ENCODE peak calls at places on chromosomes 13 and 19, in nine cellular contexts. S is suprapubic skin, X is stomach, B is ascending aorta, T is ovary, W is tibial nerve, D is left lung, F is GM23338, O is astrocyte. J is an unnamed sample.

GRCh38 chr13:114055766-114056165 is 76.7 kb downstream of the RASA3 start:
- DNase-seq in S (no peak), X (no peak), B (no peak), T (no peak), W (no peak), D (peak; percentile 62), F (no peak), O (no peak), J (no peak)

GRCh38 chr13:39538826-39539555 is 64.0 kb downstream of the LHFPL6 start:
- DNase-seq in S (no peak), X (no peak), B (no peak), T (no peak), W (no peak), D (no peak), F (no peak), O (peak; percentile 75), J (no peak)

GRCh38 chr19:46088101-46088500 is 36.4 kb downstream of the IGFL3 start:
- DNase-seq in S (no peak), X (no peak), B (no peak), T (no peak), W (no peak), D (no peak), F (no peak), O (no peak), J (no peak)

GRCh38 chr19:33812388-33813330 is 16.0 kb downstream of the KCTD15 start:
- DNase-seq in S (peak; percentile 64), X (no peak), B (no peak), T (no peak), W (no peak), D (no peak), F (no peak), O (no peak), J (no peak)

GRCh38 chr13:21557995-21558394 is 46.0 kb downstream of the MICU2 start:
- DNase-seq in S (no peak), X (no peak), B (no peak), T (no peak), W (no peak), D (no peak), F (peak; percentile 75), O (no peak), J (no peak)

GRCh38 chr13:106464076-106464475 is 71.4 kb downstream of the EFNB2 start:
- DNase-seq in S (no peak), X (no peak), B (no peak), T (no peak), W (no peak), D (no peak), F (no peak), O (peak; percentile 86), J (no peak)

GRCh38 chr13:75550159-75550567 is 572 bp downstream of the UCHL3 start:
- DNase-seq in S (no peak), X (no peak), B (peak; percentile 69), T (no peak), W (no peak), D (no peak), F (peak; percentile 23), O (peak; percentile 83), J (peak; percentile 24)

GRCh38 chr19:34479396-34479795 is 2.2 kb upstream of the WTIP start:
- DNase-seq in S (no peak), X (no peak), B (peak; percentile 56), T (peak; percentile 7), W (no peak), D (no peak), F (no peak), O (no peak), J (no peak)

GRCh38 chr19:8468761-8469458 is 24.1 kb downstream of the HNRNPM start:
- DNase-seq in S (no peak), X (no peak), B (no peak), T (no peak), W (no peak), D (no peak), F (no peak), O (peak; percentile 12), J (no peak)

GRCh38 chr13:59960683-59961082 is 203.0 kb downstream of the DIAPH3 start:
- DNase-seq in S (no peak), X (no peak), B (no peak), T (no peak), W (no peak), D (no peak), F (no peak), O (no peak), J (no peak)

GRCh38 chr19:49335784-49336481 is 727 bp downstream of the CD37 start:
- DNase-seq in S (no peak), X (no peak), B (peak; percentile 54), T (no peak), W (no peak), D (no peak), F (no peak), O (no peak), J (no peak)

GRCh38 chr19:13633109-13633508 is 126.8 kb upstream of the CACNA1A start:
- DNase-seq in S (no peak), X (peak; percentile 56), B (no peak), T (no peak), W (no peak), D (no peak), F (peak; percentile 60), O (peak; percentile 34), J (no peak)

GRCh38 chr19:39631178-39631577 is 24.5 kb upstream of the LGALS16 start:
- DNase-seq in S (no peak), X (no peak), B (no peak), T (no peak), W (no peak), D (no peak), F (peak; percentile 23), O (no peak), J (no peak)

GRCh38 chr13:88022826-88023225 is 351.7 kb downstream of the SLITRK5 start:
- DNase-seq in S (no peak), X (no peak), B (no peak), T (no peak), W (no peak), D (no peak), F (no peak), O (no peak), J (no peak)

GRCh38 chr19:49932731-49933131 is 3.4 kb upstream of the NUP62 start:
- DNase-seq in S (no peak), X (no peak), B (no peak), T (no peak), W (no peak), D (peak; percentile 75), F (no peak), O (no peak), J (no peak)

GRCh38 chr19:1615156-1615765 is 10.0 kb upstream of the UQCR11 start:
- DNase-seq in S (no peak), X (no peak), B (no peak), T (no peak), W (no peak), D (peak; percentile 51), F (no peak), O (no peak), J (no peak)

GRCh38 chr13:47426126-47426849 is 529.4 kb upstream of the HTR2A start:
- DNase-seq in S (peak; percentile 61), X (no peak), B (no peak), T (no peak), W (no peak), D (no peak), F (no peak), O (peak; percentile 66), J (no peak)

GRCh38 chr13:27869436-27870090 is 50.2 kb upstream of the PDX1 start:
- DNase-seq in S (no peak), X (no peak), B (no peak), T (no peak), W (no peak), D (no peak), F (no peak), O (no peak), J (no peak)
- TF ChIP-seq CTCF in S (no peak), X (no peak), B (no peak), T (no peak), W (no peak), D (no peak), F (no peak), O (no peak), J (no peak)

GRCh38 chr13:73466561-73466960 is 407.8 kb downstream of the KLF5 start:
- DNase-seq in S (no peak), X (no peak), B (no peak), T (no peak), W (no peak), D (no peak), F (no peak), O (peak; percentile 17), J (no peak)
- H3K27ac ChIP-seq in S (peak overlapping the region; percentile 81), X (no peak overlapping the region), B (no peak overlapping the region), T (no peak overlapping the region), W (no peak overlapping the region), D (no peak overlapping the region), F (no peak overlapping the region), O (no peak overlapping the region), J (no peak overlapping the region)

DNA sequence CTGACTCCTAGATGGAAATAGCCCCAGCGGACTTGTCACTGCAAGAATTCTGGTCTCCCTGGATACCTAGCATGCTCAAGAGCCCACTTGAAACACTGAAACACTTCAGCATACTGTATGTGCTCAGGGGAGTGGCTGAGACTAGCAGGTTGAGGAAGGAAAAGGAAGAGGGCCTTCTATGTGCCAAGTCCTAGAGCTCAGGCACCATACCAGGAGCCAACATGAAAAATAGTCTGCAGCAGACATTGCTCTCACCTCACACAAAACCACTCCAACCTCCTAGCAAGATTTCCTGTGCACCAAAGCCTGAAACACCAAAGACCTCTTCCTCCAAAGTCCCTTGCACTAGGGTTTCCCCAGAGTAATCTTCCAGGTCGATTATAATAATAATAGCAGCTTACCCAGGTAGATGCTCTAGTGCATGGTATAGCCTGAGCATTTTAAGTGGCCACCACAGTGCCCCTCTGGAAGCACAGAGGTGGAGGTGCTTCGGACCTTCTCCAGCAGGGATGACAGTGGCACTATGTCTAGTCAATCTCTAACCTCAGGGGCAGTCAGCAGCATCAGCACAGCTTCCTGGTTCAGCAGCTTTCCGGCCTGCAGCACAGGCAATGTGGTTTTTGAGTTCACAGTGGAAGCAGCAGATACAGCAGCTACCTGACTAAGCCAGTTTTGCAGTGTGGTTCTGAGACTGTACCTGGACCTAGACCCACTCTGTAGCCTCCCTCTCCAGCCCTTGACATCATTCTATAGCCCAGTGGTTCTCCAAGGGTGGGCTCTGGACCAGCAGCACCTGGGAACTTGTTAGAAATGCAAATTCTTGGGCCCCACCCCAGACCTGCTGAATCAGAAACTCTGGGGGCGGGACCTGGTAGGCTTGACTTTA is 45.6 kb upstream of the UBE2L5 start:
- DNase-seq in S (no peak), X (peak; percentile 45), B (no peak), T (no peak), W (no peak), D (no peak), F (peak; percentile 47), O (no peak), J (no peak)
- H3K4me1 ChIP-seq in S (peaks cover 14% of the 10 kb centered on the region), X (peaks cover 6% of the 10 kb centered on the region), B (no peaks in the 10 kb centered on the region), T (no peaks in the 10 kb centered on the region), W (no peaks in the 10 kb centered on the region), D (peaks cover 13% of the 10 kb centered on the region), F (peaks cover 14% of the 10 kb centered on the region), O (peaks cover under 1% of the 10 kb centered on the region), J (peaks cover 4% of the 10 kb centered on the region)

GRCh38 chr19:12495002-12495802 is 10.6 kb upstream of the ZNF709 start:
- DNase-seq in S (peak; percentile 96), X (peak; percentile 97), B (peak; percentile 98), T (peak; percentile 94), W (peak; percentile 81), D (peak; percentile 95), F (peak; percentile 98), O (peak; percentile 78), J (peak; percentile 96)

GRCh38 chr19:12497032-12497431 is 12.4 kb upstream of the ZNF709 start:
- DNase-seq in S (no peak), X (no peak), B (no peak), T (no peak), W (no peak), D (no peak), F (no peak), O (no peak), J (no peak)

GRCh38 chr19:12496480-12496879 is 11.9 kb upstream of the ZNF709 start:
- DNase-seq in S (no peak), X (no peak), B (no peak), T (no peak), W (no peak), D (no peak), F (no peak), O (no peak), J (no peak)

GRCh38 chr19:12494260-12494860 is 9.7 kb upstream of the ZNF709 start:
- DNase-seq in S (no peak), X (no peak), B (no peak), T (no peak), W (no peak), D (no peak), F (no peak), O (no peak), J (no peak)
- TF ChIP-seq CTCF in S (no peak), X (no peak), B (no peak), T (no peak), W (no peak), D (no peak), F (no peak), O (no peak), J (no peak)